ENCODE peak calls at places on chromosomes 11 and 22, in nine cellular contexts. One of them, this sample, is unnamed.
A peak's percentile ranks its signal among the peaks of the same experiment; 100 is the strongest.

GRCh38 chr22:49505337-49506009 is 322.2 kb downstream of the BRD1 start:
- DNase-seq in NCI-H345: no peak
- DNase-seq in left ventricle myocardium inferior: no peak
- DNase-seq in activated naive CD4-positive, alpha-beta T cell treated with anti-CD3 and anti-CD28 coated beads, Interleukin-2, amount 50 U/mL, for 16 hours: no peak
- DNase-seq in cerebellum: no peak
- DNase-seq in heart right ventricle: no peak
- DNase-seq in OCI-LY7: no peak
- DNase-seq in MCF 10A: no peak
- DNase-seq in A172: no peak
- DNase-seq in this sample: no peak

GRCh38 chr22:47435204-47435487 is 672.7 kb downstream of the TBC1D22A start:
- DNase-seq in MCF 10A: no peak
- DNase-seq in NCI-H345: no peak
- DNase-seq in left ventricle myocardium inferior: no peak
- DNase-seq in heart right ventricle: no peak
- DNase-seq in OCI-LY7: no peak
- DNase-seq in cerebellum: no peak
- DNase-seq in activated naive CD4-positive, alpha-beta T cell treated with anti-CD3 and anti-CD28 coated beads, Interleukin-2, amount 50 U/mL, for 16 hours: no peak
- DNase-seq in A172: no peak
- DNase-seq in this sample: no peak

GRCh38 chr11:65355013-65355775 is 643 bp downstream of the TIGD3 start:
- DNase-seq in OCI-LY7: peak; percentile 57
- DNase-seq in A172: no peak
- DNase-seq in MCF 10A: no peak
- DNase-seq in left ventricle myocardium inferior: peak; percentile 34
- DNase-seq in activated naive CD4-positive, alpha-beta T cell treated with anti-CD3 and anti-CD28 coated beads, Interleukin-2, amount 50 U/mL, for 16 hours: peak; percentile 70
- DNase-seq in heart right ventricle: peak; percentile 38
- DNase-seq in cerebellum: peak; percentile 56
- DNase-seq in NCI-H345: peak; percentile 83
- DNase-seq in this sample: peak; percentile 39

GRCh38 chr22:49975543-49976389 is 15.2 kb downstream of the PIM3 start:
- DNase-seq in activated naive CD4-positive, alpha-beta T cell treated with anti-CD3 and anti-CD28 coated beads, Interleukin-2, amount 50 U/mL, for 16 hours: peak; percentile 59
- DNase-seq in cerebellum: no peak
- DNase-seq in MCF 10A: no peak
- DNase-seq in heart right ventricle: peak; percentile 10
- DNase-seq in NCI-H345: no peak
- DNase-seq in OCI-LY7: no peak
- DNase-seq in left ventricle myocardium inferior: peak; percentile 12
- DNase-seq in A172: no peak
- DNase-seq in this sample: peak; percentile 24

GRCh38 chr11:65478411-65479183 is 20.2 kb upstream of the MALAT1 start:
- DNase-seq in MCF 10A: no peak
- DNase-seq in heart right ventricle: peak; percentile 78
- DNase-seq in OCI-LY7: no peak
- DNase-seq in NCI-H345: no peak
- DNase-seq in left ventricle myocardium inferior: peak; percentile 70
- DNase-seq in A172: no peak
- DNase-seq in cerebellum: no peak
- DNase-seq in activated naive CD4-positive, alpha-beta T cell treated with anti-CD3 and anti-CD28 coated beads, Interleukin-2, amount 50 U/mL, for 16 hours: no peak
- DNase-seq in this sample: peak; percentile 77

GRCh38 chr11:112477152-112477928 is 216.7 kb upstream of the PLET1 start:
- DNase-seq in activated naive CD4-positive, alpha-beta T cell treated with anti-CD3 and anti-CD28 coated beads, Interleukin-2, amount 50 U/mL, for 16 hours: no peak
- DNase-seq in left ventricle myocardium inferior: no peak
- DNase-seq in A172: no peak
- DNase-seq in heart right ventricle: no peak
- DNase-seq in NCI-H345: no peak
- DNase-seq in MCF 10A: no peak
- DNase-seq in cerebellum: no peak
- DNase-seq in OCI-LY7: no peak
- DNase-seq in this sample: no peak

GRCh38 chr11:36452987-36453386 is 57.1 kb downstream of the TRAF6 start:
- DNase-seq in A172: peak; percentile 59
- DNase-seq in OCI-LY7: no peak
- DNase-seq in heart right ventricle: no peak
- DNase-seq in left ventricle myocardium inferior: no peak
- DNase-seq in NCI-H345: no peak
- DNase-seq in activated naive CD4-positive, alpha-beta T cell treated with anti-CD3 and anti-CD28 coated beads, Interleukin-2, amount 50 U/mL, for 16 hours: no peak
- DNase-seq in cerebellum: no peak
- DNase-seq in MCF 10A: no peak
- DNase-seq in this sample: no peak

GRCh38 chr22:26131755-26132154 is 37.5 kb upstream of the SEZ6L start:
- DNase-seq in heart right ventricle: no peak
- DNase-seq in MCF 10A: no peak
- DNase-seq in activated naive CD4-positive, alpha-beta T cell treated with anti-CD3 and anti-CD28 coated beads, Interleukin-2, amount 50 U/mL, for 16 hours: no peak
- DNase-seq in NCI-H345: no peak
- DNase-seq in A172: no peak
- DNase-seq in cerebellum: no peak
- DNase-seq in left ventricle myocardium inferior: no peak
- DNase-seq in OCI-LY7: no peak
- DNase-seq in this sample: no peak

GRCh38 chr11:94493146-94493442 is 550 bp downstream of the MRE11 start:
- DNase-seq in A172: no peak
- DNase-seq in NCI-H345: no peak
- DNase-seq in OCI-LY7: no peak
- DNase-seq in cerebellum: no peak
- DNase-seq in MCF 10A: no peak
- DNase-seq in heart right ventricle: no peak
- DNase-seq in activated naive CD4-positive, alpha-beta T cell treated with anti-CD3 and anti-CD28 coated beads, Interleukin-2, amount 50 U/mL, for 16 hours: no peak
- DNase-seq in left ventricle myocardium inferior: no peak
- DNase-seq in this sample: no peak

GRCh38 chr22:27918351-27919221 is 470 bp downstream of the PITPNB start:
- DNase-seq in A172: peak; percentile 16
- DNase-seq in left ventricle myocardium inferior: peak; percentile 46
- DNase-seq in OCI-LY7: peak; percentile 52
- DNase-seq in cerebellum: peak; percentile 29
- DNase-seq in heart right ventricle: peak; percentile 48
- DNase-seq in MCF 10A: peak; percentile 46
- DNase-seq in NCI-H345: peak; percentile 9
- DNase-seq in activated naive CD4-positive, alpha-beta T cell treated with anti-CD3 and anti-CD28 coated beads, Interleukin-2, amount 50 U/mL, for 16 hours: peak; percentile 52
- DNase-seq in this sample: peak; percentile 69

GRCh38 chr11:33935005-33935404 is 43.1 kb upstream of the LMO2 start:
- DNase-seq in NCI-H345: no peak
- DNase-seq in heart right ventricle: no peak
- DNase-seq in activated naive CD4-positive, alpha-beta T cell treated with anti-CD3 and anti-CD28 coated beads, Interleukin-2, amount 50 U/mL, for 16 hours: no peak
- DNase-seq in cerebellum: no peak
- DNase-seq in A172: no peak
- DNase-seq in MCF 10A: no peak
- DNase-seq in left ventricle myocardium inferior: no peak
- DNase-seq in OCI-LY7: no peak
- DNase-seq in this sample: no peak

GRCh38 chr11:69105431-69106123 is 50.2 kb upstream of the SMIM38 start:
- DNase-seq in NCI-H345: no peak
- DNase-seq in OCI-LY7: no peak
- DNase-seq in cerebellum: peak; percentile 61
- DNase-seq in left ventricle myocardium inferior: no peak
- DNase-seq in A172: no peak
- DNase-seq in heart right ventricle: no peak
- DNase-seq in activated naive CD4-positive, alpha-beta T cell treated with anti-CD3 and anti-CD28 coated beads, Interleukin-2, amount 50 U/mL, for 16 hours: no peak
- DNase-seq in MCF 10A: no peak
- DNase-seq in this sample: no peak

GRCh38 chr11:93464938-93465337 is 78.3 kb downstream of the SMCO4 start:
- DNase-seq in heart right ventricle: no peak
- DNase-seq in NCI-H345: no peak
- DNase-seq in A172: no peak
- DNase-seq in OCI-LY7: peak; percentile 15
- DNase-seq in cerebellum: no peak
- DNase-seq in left ventricle myocardium inferior: no peak
- DNase-seq in activated naive CD4-positive, alpha-beta T cell treated with anti-CD3 and anti-CD28 coated beads, Interleukin-2, amount 50 U/mL, for 16 hours: no peak
- DNase-seq in MCF 10A: no peak
- DNase-seq in this sample: no peak

GRCh38 chr11:57213282-57214086 is 23.6 kb downstream of the APLNR start:
- DNase-seq in activated naive CD4-positive, alpha-beta T cell treated with anti-CD3 and anti-CD28 coated beads, Interleukin-2, amount 50 U/mL, for 16 hours: no peak
- DNase-seq in heart right ventricle: no peak
- DNase-seq in A172: no peak
- DNase-seq in NCI-H345: no peak
- DNase-seq in left ventricle myocardium inferior: no peak
- DNase-seq in OCI-LY7: peak; percentile 15
- DNase-seq in cerebellum: no peak
- DNase-seq in MCF 10A: no peak
- DNase-seq in this sample: no peak

GRCh38 chr11:115926090-115926489 is 421.9 kb upstream of the CADM1 start:
- DNase-seq in NCI-H345: no peak
- DNase-seq in cerebellum: no peak
- DNase-seq in heart right ventricle: no peak
- DNase-seq in activated naive CD4-positive, alpha-beta T cell treated with anti-CD3 and anti-CD28 coated beads, Interleukin-2, amount 50 U/mL, for 16 hours: no peak
- DNase-seq in MCF 10A: no peak
- DNase-seq in A172: no peak
- DNase-seq in left ventricle myocardium inferior: no peak
- DNase-seq in OCI-LY7: no peak
- DNase-seq in this sample: no peak

GRCh38 chr11:121479839-121480238 is 27.1 kb upstream of the SORL1-AS1 start:
- DNase-seq in NCI-H345: no peak
- DNase-seq in cerebellum: no peak
- DNase-seq in heart right ventricle: no peak
- DNase-seq in A172: no peak
- DNase-seq in MCF 10A: no peak
- DNase-seq in left ventricle myocardium inferior: no peak
- DNase-seq in OCI-LY7: no peak
- DNase-seq in activated naive CD4-positive, alpha-beta T cell treated with anti-CD3 and anti-CD28 coated beads, Interleukin-2, amount 50 U/mL, for 16 hours: no peak
- DNase-seq in this sample: no peak

GRCh38 chr11:33613404-33613803 is 87.2 kb downstream of the C11orf91 start:
- DNase-seq in heart right ventricle: no peak
- DNase-seq in NCI-H345: no peak
- DNase-seq in activated naive CD4-positive, alpha-beta T cell treated with anti-CD3 and anti-CD28 coated beads, Interleukin-2, amount 50 U/mL, for 16 hours: no peak
- DNase-seq in OCI-LY7: no peak
- DNase-seq in cerebellum: no peak
- DNase-seq in MCF 10A: no peak
- DNase-seq in left ventricle myocardium inferior: no peak
- DNase-seq in A172: no peak
- DNase-seq in this sample: no peak

GRCh38 chr11:87097582-87097981 is 59.8 kb downstream of the TMEM135 start:
- DNase-seq in cerebellum: no peak
- DNase-seq in left ventricle myocardium inferior: no peak
- DNase-seq in heart right ventricle: no peak
- DNase-seq in activated naive CD4-positive, alpha-beta T cell treated with anti-CD3 and anti-CD28 coated beads, Interleukin-2, amount 50 U/mL, for 16 hours: peak; percentile 32
- DNase-seq in A172: peak; percentile 1
- DNase-seq in NCI-H345: peak; percentile 20
- DNase-seq in MCF 10A: peak; percentile 51
- DNase-seq in OCI-LY7: peak; percentile 51
- DNase-seq in this sample: no peak

GRCh38 chr11:19474954-19475811 is 234.4 kb upstream of the E2F8 start:
- DNase-seq in activated naive CD4-positive, alpha-beta T cell treated with anti-CD3 and anti-CD28 coated beads, Interleukin-2, amount 50 U/mL, for 16 hours: no peak
- DNase-seq in NCI-H345: peak; percentile 95
- DNase-seq in A172: no peak
- DNase-seq in left ventricle myocardium inferior: no peak
- DNase-seq in OCI-LY7: no peak
- DNase-seq in MCF 10A: no peak
- DNase-seq in cerebellum: no peak
- DNase-seq in heart right ventricle: no peak
- DNase-seq in this sample: no peak

GRCh38 chr22:48745842-48746788 is 1081.6 kb downstream of the BRD1 start:
- DNase-seq in left ventricle myocardium inferior: no peak
- DNase-seq in OCI-LY7: no peak
- DNase-seq in cerebellum: no peak
- DNase-seq in heart right ventricle: no peak
- DNase-seq in NCI-H345: no peak
- DNase-seq in MCF 10A: no peak
- DNase-seq in activated naive CD4-positive, alpha-beta T cell treated with anti-CD3 and anti-CD28 coated beads, Interleukin-2, amount 50 U/mL, for 16 hours: no peak
- DNase-seq in A172: no peak
- DNase-seq in this sample: no peak

GRCh38 chr22:27727673-27728451 is 73.7 kb downstream of the MN1 start:
- DNase-seq in activated naive CD4-positive, alpha-beta T cell treated with anti-CD3 and anti-CD28 coated beads, Interleukin-2, amount 50 U/mL, for 16 hours: no peak
- DNase-seq in MCF 10A: no peak
- DNase-seq in left ventricle myocardium inferior: no peak
- DNase-seq in cerebellum: no peak
- DNase-seq in OCI-LY7: no peak
- DNase-seq in NCI-H345: no peak
- DNase-seq in A172: no peak
- DNase-seq in heart right ventricle: no peak
- DNase-seq in this sample: no peak

GRCh38 chr11:130001491-130002351 is 914 bp downstream of the PRDM10 start:
- DNase-seq in cerebellum: peak; percentile 79
- DNase-seq in OCI-LY7: peak; percentile 63
- DNase-seq in activated naive CD4-positive, alpha-beta T cell treated with anti-CD3 and anti-CD28 coated beads, Interleukin-2, amount 50 U/mL, for 16 hours: peak; percentile 42
- DNase-seq in A172: no peak
- DNase-seq in MCF 10A: peak; percentile 24
- DNase-seq in NCI-H345: peak; percentile 43
- DNase-seq in left ventricle myocardium inferior: peak; percentile 27
- DNase-seq in heart right ventricle: no peak
- DNase-seq in this sample: peak; percentile 55

GRCh38 chr11:134243913-134244312 is 9.2 kb downstream of the THYN1 start:
- DNase-seq in A172: no peak
- DNase-seq in left ventricle myocardium inferior: no peak
- DNase-seq in OCI-LY7: no peak
- DNase-seq in activated naive CD4-positive, alpha-beta T cell treated with anti-CD3 and anti-CD28 coated beads, Interleukin-2, amount 50 U/mL, for 16 hours: no peak
- DNase-seq in heart right ventricle: no peak
- DNase-seq in NCI-H345: no peak
- DNase-seq in MCF 10A: no peak
- DNase-seq in cerebellum: no peak
- DNase-seq in this sample: no peak

GRCh38 chr11:119823077-119823476 is 94.1 kb upstream of the NECTIN1 start:
- DNase-seq in OCI-LY7: no peak
- DNase-seq in left ventricle myocardium inferior: no peak
- DNase-seq in cerebellum: no peak
- DNase-seq in NCI-H345: no peak
- DNase-seq in A172: no peak
- DNase-seq in heart right ventricle: no peak
- DNase-seq in activated naive CD4-positive, alpha-beta T cell treated with anti-CD3 and anti-CD28 coated beads, Interleukin-2, amount 50 U/mL, for 16 hours: no peak
- DNase-seq in MCF 10A: no peak
- DNase-seq in this sample: no peak

GRCh38 chr11:1382831-1383607 is 6.7 kb upstream of the BRSK2 start:
- DNase-seq in NCI-H345: peak; percentile 74
- DNase-seq in cerebellum: peak; percentile 74
- DNase-seq in activated naive CD4-positive, alpha-beta T cell treated with anti-CD3 and anti-CD28 coated beads, Interleukin-2, amount 50 U/mL, for 16 hours: peak; percentile 78
- DNase-seq in left ventricle myocardium inferior: peak; percentile 81
- DNase-seq in A172: peak; percentile 74
- DNase-seq in OCI-LY7: peak; percentile 31
- DNase-seq in MCF 10A: peak; percentile 54
- DNase-seq in heart right ventricle: peak; percentile 79
- DNase-seq in this sample: peak; percentile 90

GRCh38 chr22:32672542-32672941 is 129.0 kb upstream of the TIMP3 start:
- DNase-seq in A172: no peak
- DNase-seq in NCI-H345: no peak
- DNase-seq in MCF 10A: no peak
- DNase-seq in heart right ventricle: no peak
- DNase-seq in left ventricle myocardium inferior: no peak
- DNase-seq in activated naive CD4-positive, alpha-beta T cell treated with anti-CD3 and anti-CD28 coated beads, Interleukin-2, amount 50 U/mL, for 16 hours: no peak
- DNase-seq in OCI-LY7: no peak
- DNase-seq in cerebellum: no peak
- DNase-seq in this sample: no peak

GRCh38 chr11:107785401-107785800 is 73.2 kb downstream of the SLC35F2 start:
- DNase-seq in cerebellum: no peak
- DNase-seq in NCI-H345: no peak
- DNase-seq in MCF 10A: peak; percentile 47
- DNase-seq in activated naive CD4-positive, alpha-beta T cell treated with anti-CD3 and anti-CD28 coated beads, Interleukin-2, amount 50 U/mL, for 16 hours: peak; percentile 19
- DNase-seq in heart right ventricle: no peak
- DNase-seq in left ventricle myocardium inferior: no peak
- DNase-seq in A172: peak; percentile 1
- DNase-seq in OCI-LY7: no peak
- DNase-seq in this sample: no peak

GRCh38 chr22:33467718-33468117 is 409.5 kb upstream of the SYN3 start:
- DNase-seq in cerebellum: no peak
- DNase-seq in left ventricle myocardium inferior: no peak
- DNase-seq in A172: no peak
- DNase-seq in activated naive CD4-positive, alpha-beta T cell treated with anti-CD3 and anti-CD28 coated beads, Interleukin-2, amount 50 U/mL, for 16 hours: no peak
- DNase-seq in MCF 10A: no peak
- DNase-seq in NCI-H345: no peak
- DNase-seq in OCI-LY7: no peak
- DNase-seq in heart right ventricle: no peak
- DNase-seq in this sample: no peak

GRCh38 chr11:62621567-62622470 is at the start of gene B3GAT3:
- DNase-seq in MCF 10A: peak; percentile 98
- DNase-seq in activated naive CD4-positive, alpha-beta T cell treated with anti-CD3 and anti-CD28 coated beads, Interleukin-2, amount 50 U/mL, for 16 hours: peak; percentile 93
- DNase-seq in cerebellum: peak; percentile 99
- DNase-seq in OCI-LY7: peak; percentile 99
- DNase-seq in A172: peak; percentile 98
- DNase-seq in heart right ventricle: peak; percentile 98
- DNase-seq in NCI-H345: peak; percentile 99
- DNase-seq in left ventricle myocardium inferior: peak; percentile 98
- DNase-seq in this sample: peak; percentile 99

GRCh38 chr22:12601870-12602779 is 2925.9 kb upstream of the OR11H1 start:
- DNase-seq in A172: peak; percentile 25
- DNase-seq in cerebellum: no peak
- DNase-seq in NCI-H345: no peak
- DNase-seq in left ventricle myocardium inferior: peak; percentile 19
- DNase-seq in OCI-LY7: no peak
- DNase-seq in heart right ventricle: peak; percentile 17
- DNase-seq in activated naive CD4-positive, alpha-beta T cell treated with anti-CD3 and anti-CD28 coated beads, Interleukin-2, amount 50 U/mL, for 16 hours: no peak
- DNase-seq in MCF 10A: no peak
- DNase-seq in this sample: no peak

GRCh38 chr11:91755951-91756707 is 468.5 kb upstream of the FAT3 start:
- DNase-seq in heart right ventricle: no peak
- DNase-seq in left ventricle myocardium inferior: no peak
- DNase-seq in NCI-H345: no peak
- DNase-seq in MCF 10A: no peak
- DNase-seq in OCI-LY7: no peak
- DNase-seq in activated naive CD4-positive, alpha-beta T cell treated with anti-CD3 and anti-CD28 coated beads, Interleukin-2, amount 50 U/mL, for 16 hours: no peak
- DNase-seq in cerebellum: no peak
- DNase-seq in A172: no peak
- DNase-seq in this sample: no peak